ENCODE peak calls at places on chromosomes 2 and 18, in eight cellular contexts. One of them, this sample, is unnamed. For H3K9me3 and H3K4me1, the result is how much of the 10 kb centered on the place peaks cover.

GRCh38 chr2:205808493-205809121 is 126.3 kb downstream of the NRP2 start:
- DNase-seq in colonic mucosa: no peak
- DNase-seq in neural progenitor cell: no peak
- DNase-seq in uterus: no peak
- DNase-seq in cardiac muscle cell: peak
- DNase-seq in lung: no peak
- DNase-seq in mammary epithelial cell: no peak
- DNase-seq in A549: no peak
- DNase-seq in this sample: no peak

GRCh38 chr2:46258937-46259781 is 38.0 kb upstream of the EPAS1 start:
- DNase-seq in neural progenitor cell: no peak
- DNase-seq in mammary epithelial cell: no peak
- DNase-seq in A549: no peak
- DNase-seq in cardiac muscle cell: peak
- DNase-seq in uterus: no peak
- DNase-seq in colonic mucosa: no peak
- DNase-seq in lung: no peak
- DNase-seq in this sample: no peak

GRCh38 chr2:175036582-175037018 is 31.4 kb upstream of the CHN1 start:
- DNase-seq in cardiac muscle cell: peak
- DNase-seq in colonic mucosa: no peak
- DNase-seq in lung: no peak
- DNase-seq in neural progenitor cell: peak
- DNase-seq in A549: peak
- DNase-seq in uterus: no peak
- DNase-seq in mammary epithelial cell: no peak
- DNase-seq in this sample: no peak

GRCh38 chr2:112229365-112229764 is 25.5 kb downstream of the ZC3H8 start:
- DNase-seq in mammary epithelial cell: peak
- DNase-seq in uterus: no peak
- DNase-seq in lung: no peak
- DNase-seq in cardiac muscle cell: peak
- DNase-seq in colonic mucosa: no peak
- DNase-seq in A549: peak
- DNase-seq in neural progenitor cell: no peak
- DNase-seq in this sample: no peak

GRCh38 chr18:68699043-68699442 is 15.9 kb downstream of the TMX3 start:
- DNase-seq in colonic mucosa: no peak
- DNase-seq in neural progenitor cell: no peak
- DNase-seq in A549: no peak
- DNase-seq in mammary epithelial cell: peak
- DNase-seq in cardiac muscle cell: peak
- DNase-seq in lung: no peak
- DNase-seq in uterus: no peak
- DNase-seq in this sample: no peak

GRCh38 chr2:181991171-181991885 is 5.7 kb downstream of the PPP1R1C start:
- DNase-seq in A549: no peak
- DNase-seq in colonic mucosa: no peak
- DNase-seq in mammary epithelial cell: no peak
- DNase-seq in uterus: no peak
- DNase-seq in lung: no peak
- DNase-seq in cardiac muscle cell: no peak
- DNase-seq in neural progenitor cell: no peak
- DNase-seq in this sample: no peak

GRCh38 chr18:49677762-49678398 is 116.0 kb downstream of the LIPG start:
- DNase-seq in mammary epithelial cell: no peak
- DNase-seq in cardiac muscle cell: no peak
- DNase-seq in uterus: no peak
- DNase-seq in neural progenitor cell: no peak
- DNase-seq in colonic mucosa: peak
- DNase-seq in A549: no peak
- DNase-seq in lung: no peak
- DNase-seq in this sample: no peak

GRCh38 chr2:26274058-26274613 is 29.4 kb downstream of the HADHB start:
- DNase-seq in cardiac muscle cell: peak
- DNase-seq in mammary epithelial cell: peak
- DNase-seq in neural progenitor cell: no peak
- DNase-seq in uterus: peak
- DNase-seq in lung: peak
- DNase-seq in colonic mucosa: peak
- DNase-seq in A549: peak
- DNase-seq in this sample: peak

GRCh38 chr2:100643906-100644501 is 81.2 kb downstream of the PDCL3 start:
- DNase-seq in A549: no peak
- DNase-seq in neural progenitor cell: no peak
- DNase-seq in colonic mucosa: no peak
- DNase-seq in mammary epithelial cell: no peak
- DNase-seq in uterus: no peak
- DNase-seq in lung: no peak
- DNase-seq in cardiac muscle cell: no peak
- DNase-seq in this sample: no peak

GRCh38 chr18:48084041-48084757 is 153.7 kb upstream of the SMAD2 start:
- DNase-seq in A549: no peak
- DNase-seq in lung: no peak
- DNase-seq in neural progenitor cell: no peak
- DNase-seq in mammary epithelial cell: no peak
- DNase-seq in cardiac muscle cell: no peak
- DNase-seq in uterus: no peak
- DNase-seq in colonic mucosa: peak
- DNase-seq in this sample: no peak

GRCh38 chr18:11310476-11311086 is 161.2 kb upstream of the PIEZO2 start:
- DNase-seq in mammary epithelial cell: peak
- DNase-seq in cardiac muscle cell: peak
- DNase-seq in uterus: no peak
- DNase-seq in A549: peak
- DNase-seq in neural progenitor cell: peak
- DNase-seq in colonic mucosa: peak
- DNase-seq in lung: no peak
- DNase-seq in this sample: no peak

DNA sequence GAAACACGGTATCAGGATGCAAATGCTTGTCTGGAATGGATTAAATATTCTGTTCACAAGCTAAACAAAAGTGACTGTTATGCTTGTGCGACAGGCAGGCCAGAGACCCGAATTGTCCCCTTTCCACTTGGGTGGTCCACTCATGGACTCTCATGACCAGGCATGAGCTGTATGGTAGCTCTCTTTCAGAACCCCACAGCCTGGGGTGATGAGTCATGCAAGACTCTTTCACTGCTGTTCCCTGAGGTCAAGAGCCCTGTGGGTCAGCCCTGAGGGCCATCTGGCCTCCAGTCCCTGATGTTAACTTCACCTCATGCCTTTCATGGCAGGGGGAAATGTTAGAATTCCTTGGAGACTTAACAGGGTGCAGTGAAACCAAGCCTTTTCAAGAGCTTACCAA is 13.7 kb upstream of the SAP130 start:
- DNase-seq in lung: no peak
- DNase-seq in A549: no peak
- DNase-seq in mammary epithelial cell: no peak
- DNase-seq in neural progenitor cell: peak
- DNase-seq in cardiac muscle cell: no peak
- DNase-seq in colonic mucosa: no peak
- DNase-seq in uterus: no peak
- DNase-seq in this sample: no peak
- H3K9me3 ChIP-seq in lung: under half
- H3K9me3 ChIP-seq in A549: half or more
- H3K9me3 ChIP-seq in mammary epithelial cell: under half
- H3K9me3 ChIP-seq in neural progenitor cell: under half
- H3K9me3 ChIP-seq in cardiac muscle cell: under half
- H3K9me3 ChIP-seq in colonic mucosa: under half
- H3K9me3 ChIP-seq in uterus: under half
- H3K9me3 ChIP-seq in this sample: under half

GRCh38 chr2:134200024-134200423 is 53.8 kb upstream of the MGAT5 start:
- DNase-seq in uterus: no peak
- DNase-seq in cardiac muscle cell: no peak
- DNase-seq in mammary epithelial cell: no peak
- DNase-seq in A549: no peak
- DNase-seq in neural progenitor cell: no peak
- DNase-seq in lung: no peak
- DNase-seq in colonic mucosa: no peak
- DNase-seq in this sample: no peak
- H3K4me1 ChIP-seq in uterus: under half
- H3K4me1 ChIP-seq in cardiac muscle cell: under half
- H3K4me1 ChIP-seq in mammary epithelial cell: under half
- H3K4me1 ChIP-seq in A549: under half
- H3K4me1 ChIP-seq in neural progenitor cell: under half
- H3K4me1 ChIP-seq in lung: under half
- H3K4me1 ChIP-seq in colonic mucosa: under half
- H3K4me1 ChIP-seq in this sample: half or more

GRCh38 chr18:78638889-78639596 is 340.6 kb upstream of the SALL3 start:
- DNase-seq in A549: no peak
- DNase-seq in mammary epithelial cell: no peak
- DNase-seq in uterus: no peak
- DNase-seq in colonic mucosa: no peak
- DNase-seq in cardiac muscle cell: no peak
- DNase-seq in lung: no peak
- DNase-seq in neural progenitor cell: no peak
- DNase-seq in this sample: no peak

GRCh38 chr18:78639597-78639950 is 340.0 kb upstream of the SALL3 start:
- DNase-seq in uterus: no peak
- DNase-seq in A549: no peak
- DNase-seq in cardiac muscle cell: no peak
- DNase-seq in colonic mucosa: no peak
- DNase-seq in mammary epithelial cell: no peak
- DNase-seq in lung: no peak
- DNase-seq in neural progenitor cell: no peak
- DNase-seq in this sample: no peak

GRCh38 chr18:78635093-78635800 is 344.4 kb upstream of the SALL3 start:
- DNase-seq in cardiac muscle cell: no peak
- DNase-seq in lung: no peak
- DNase-seq in neural progenitor cell: no peak
- DNase-seq in colonic mucosa: no peak
- DNase-seq in A549: no peak
- DNase-seq in uterus: no peak
- DNase-seq in mammary epithelial cell: no peak
- DNase-seq in this sample: no peak

GRCh38 chr18:78636260-78636659 is 343.4 kb upstream of the SALL3 start:
- DNase-seq in mammary epithelial cell: no peak
- DNase-seq in uterus: no peak
- DNase-seq in lung: no peak
- DNase-seq in colonic mucosa: no peak
- DNase-seq in A549: no peak
- DNase-seq in cardiac muscle cell: no peak
- DNase-seq in neural progenitor cell: no peak
- DNase-seq in this sample: no peak

GRCh38 chr18:78637442-78638402 is 341.9 kb upstream of the SALL3 start:
- DNase-seq in A549: no peak
- DNase-seq in lung: no peak
- DNase-seq in uterus: no peak
- DNase-seq in cardiac muscle cell: no peak
- DNase-seq in neural progenitor cell: no peak
- DNase-seq in colonic mucosa: no peak
- DNase-seq in mammary epithelial cell: no peak
- DNase-seq in this sample: no peak
- H3K9me3 ChIP-seq in A549: under half
- H3K9me3 ChIP-seq in lung: under half
- H3K9me3 ChIP-seq in uterus: under half
- H3K9me3 ChIP-seq in cardiac muscle cell: under half
- H3K9me3 ChIP-seq in neural progenitor cell: under half
- H3K9me3 ChIP-seq in colonic mucosa: under half
- H3K9me3 ChIP-seq in mammary epithelial cell: under half
- H3K9me3 ChIP-seq in this sample: under half

DNA sequence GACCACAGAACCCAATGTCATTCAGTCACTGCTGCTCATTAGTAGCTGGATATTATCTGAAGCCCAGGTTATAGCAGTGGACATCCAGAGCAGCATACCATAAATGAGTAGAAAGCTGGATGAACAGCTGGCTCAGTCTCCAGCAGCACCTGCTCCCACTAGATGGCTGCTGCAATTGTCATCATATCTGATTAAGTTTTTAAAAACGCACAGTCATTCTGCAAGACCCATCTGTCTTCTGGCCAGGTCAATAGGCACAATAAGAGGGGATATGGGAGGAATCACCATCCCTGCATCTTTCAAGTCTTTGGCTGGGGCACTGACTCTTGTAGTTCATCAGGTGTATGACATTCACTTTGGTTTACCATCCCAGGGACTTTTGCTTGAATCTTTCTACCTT is 55.1 kb upstream of the XDH start:
- DNase-seq in cardiac muscle cell: no peak
- DNase-seq in uterus: no peak
- DNase-seq in mammary epithelial cell: no peak
- DNase-seq in A549: no peak
- DNase-seq in neural progenitor cell: no peak
- DNase-seq in lung: no peak
- DNase-seq in colonic mucosa: no peak
- DNase-seq in this sample: no peak
- H3K4me1 ChIP-seq in cardiac muscle cell: under half
- H3K4me1 ChIP-seq in uterus: under half
- H3K4me1 ChIP-seq in mammary epithelial cell: under half
- H3K4me1 ChIP-seq in A549: under half
- H3K4me1 ChIP-seq in neural progenitor cell: under half
- H3K4me1 ChIP-seq in lung: under half
- H3K4me1 ChIP-seq in colonic mucosa: under half
- H3K4me1 ChIP-seq in this sample: under half

DNA sequence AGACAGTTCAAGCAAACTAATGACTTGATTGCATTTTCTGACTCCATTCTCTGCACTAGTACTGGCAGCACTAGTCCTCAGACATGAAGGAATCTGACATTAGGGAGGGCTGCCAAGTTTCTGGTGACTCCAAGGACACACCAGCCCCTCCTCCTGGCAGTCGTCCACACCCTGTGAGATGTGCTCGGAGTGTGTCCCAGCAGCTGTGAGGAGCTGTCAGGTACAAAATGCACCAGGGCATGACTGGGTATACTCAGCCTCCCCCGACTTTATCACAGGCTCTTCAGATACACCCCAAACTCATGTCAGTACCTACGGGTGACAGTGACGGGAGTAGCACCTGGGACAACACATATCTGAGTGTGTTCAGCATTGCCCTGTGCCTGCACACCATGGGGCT is 43.1 kb downstream of the EDAR start:
- DNase-seq in mammary epithelial cell: no peak
- DNase-seq in A549: no peak
- DNase-seq in cardiac muscle cell: no peak
- DNase-seq in neural progenitor cell: no peak
- DNase-seq in uterus: no peak
- DNase-seq in colonic mucosa: no peak
- DNase-seq in lung: no peak
- DNase-seq in this sample: no peak
- H3K9me3 ChIP-seq in mammary epithelial cell: under half
- H3K9me3 ChIP-seq in A549: under half
- H3K9me3 ChIP-seq in cardiac muscle cell: under half
- H3K9me3 ChIP-seq in neural progenitor cell: under half
- H3K9me3 ChIP-seq in uterus: under half
- H3K9me3 ChIP-seq in colonic mucosa: under half
- H3K9me3 ChIP-seq in lung: under half
- H3K9me3 ChIP-seq in this sample: under half

This sample was measured in right atrium auricular region.